ENCODE peak calls at places on chromosomes 2 and 18, in four cellular contexts. I, T, N and B are unnamed samples.

GRCh38 chr2:132256251-132256902 is 94.6 kb upstream of the ANKRD30BL start:
- DNase-seq in I (no peak), T (no peak), N (no peak), B (no peak)

GRCh38 chr2:115163572-115163971 is 721.1 kb downstream of the DPP10 start:
- DNase-seq in N (no peak), T (no peak), I (no peak), B (no peak)

GRCh38 chr2:100986157-100986556 is 15.9 kb upstream of the RPL31 start:
- DNase-seq in T (no peak), N (no peak), I (no peak), B (no peak)

GRCh38 chr2:160582481-160583161 is 89.0 kb upstream of the RBMS1 start:
- DNase-seq in T (peak), N (no peak), I (peak), B (no peak)

GRCh38 chr18:79616651-79617518 is 62.7 kb upstream of the CTDP1 start:
- DNase-seq in T (peak), I (no peak), N (no peak), B (no peak)

GRCh38 chr2:128727914-128728313 is 409.2 kb upstream of the HS6ST1 start:
- DNase-seq in I (peak), N (no peak), T (peak), B (peak)

GRCh38 chr2:103959174-103960125 is 894.5 kb upstream of the POU3F3 start:
- DNase-seq in I (no peak), T (peak), N (peak), B (no peak)

GRCh38 chr2:111031546-111032484 is 88.9 kb upstream of the BCL2L11 start:
- DNase-seq in T (no peak), I (no peak), N (no peak), B (no peak)

GRCh38 chr2:111186933-111187332 is 66.2 kb downstream of the BCL2L11 start:
- DNase-seq in I (no peak), T (no peak), N (no peak), B (no peak)

GRCh38 chr18:49167084-49167483 is 216.3 kb upstream of the SMAD7 start:
- DNase-seq in T (no peak), N (no peak), I (no peak), B (no peak)

GRCh38 chr2:238003234-238004032 is 36.6 kb downstream of the UBE2F start:
- DNase-seq in I (no peak), N (no peak), T (no peak), B (no peak)

DNA sequence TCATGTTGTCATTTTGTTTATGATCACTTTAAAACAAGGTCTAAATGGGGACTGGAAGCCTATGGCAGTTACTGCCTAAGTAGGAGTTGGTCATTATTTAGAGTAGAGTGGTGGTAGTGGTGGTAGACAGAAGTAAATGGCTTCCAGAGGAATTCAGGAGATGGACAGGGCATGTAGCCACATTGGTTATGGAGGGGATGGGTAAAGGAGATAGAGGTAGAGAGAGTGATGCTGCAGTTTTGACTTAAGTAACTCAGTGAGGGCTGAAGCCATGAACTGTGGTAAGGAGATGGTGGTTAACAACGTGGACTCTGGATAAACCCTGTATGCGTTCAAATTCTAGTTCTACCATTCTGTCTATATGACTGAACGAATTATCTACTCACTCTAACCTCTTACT is 61.6 kb upstream of the NOSTRIN start:
- DNase-seq in N (no peak), I (no peak), T (no peak), B (no peak)
- H3K27ac ChIP-seq in N (no peak), I (no peak), T (no peak), B (no peak)

GRCh38 chr2:197261808-197262226 is 48.8 kb downstream of the ANKRD44 start:
- DNase-seq in T (peak), I (no peak), N (no peak), B (no peak)
- H3K27ac ChIP-seq in T (no peak), I (no peak), N (no peak), B (no peak)

GRCh38 chr2:60552851-60553495 is 481 bp downstream of the BCL11A start:
- DNase-seq in I (no peak), T (no peak), N (no peak), B (no peak)
- H3K27ac ChIP-seq in I (no peak), T (no peak), N (no peak), B (peak)

DNA sequence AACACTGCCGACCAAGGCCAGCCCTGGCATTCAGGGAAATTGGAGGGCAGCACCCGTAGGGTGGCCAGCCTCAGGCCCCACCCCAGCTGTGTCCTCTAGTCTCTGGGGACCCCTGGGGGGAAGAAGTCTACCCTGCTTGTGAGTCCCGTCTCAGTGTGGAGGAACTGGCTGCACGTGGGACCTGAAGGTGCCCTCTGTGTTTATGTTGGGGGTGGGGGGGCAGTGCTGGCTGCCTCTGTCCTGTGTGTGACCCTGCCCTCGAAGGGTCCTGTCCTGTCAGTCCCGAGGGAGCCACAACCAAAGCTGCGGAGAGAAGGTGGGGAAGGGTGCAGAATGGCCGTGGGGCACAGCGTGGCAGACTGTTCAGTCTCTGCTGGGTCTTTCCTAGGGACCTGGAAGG is 33.5 kb upstream of the SLC35F6 start:
- DNase-seq in T (no peak), N (no peak), I (no peak), B (no peak)
- H3K27ac ChIP-seq in T (no peak), N (no peak), I (no peak), B (no peak)

DNA sequence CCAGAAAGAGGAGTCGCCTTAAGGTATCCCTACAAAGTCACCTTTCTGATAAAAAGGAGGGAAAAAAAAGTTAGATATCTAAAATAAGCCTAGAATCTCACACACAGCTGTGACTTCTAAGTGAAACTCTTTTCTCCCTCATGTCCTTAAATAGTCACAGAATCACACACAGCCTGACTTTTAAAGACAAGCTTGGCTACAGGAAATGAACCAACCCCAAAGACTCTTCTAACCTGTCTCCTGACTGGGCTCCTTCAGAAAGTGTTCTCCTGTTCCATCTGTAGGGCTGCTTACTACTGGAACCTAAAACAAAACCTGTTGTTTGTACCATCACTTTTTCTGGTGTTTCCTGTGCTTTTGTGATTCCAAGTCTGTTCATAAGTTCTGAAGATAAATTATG is 62.7 kb upstream of the NRP2 start:
- DNase-seq in I (no peak), N (no peak), T (no peak), B (no peak)
- H3K27ac ChIP-seq in I (no peak), N (no peak), T (no peak), B (no peak)

DNA sequence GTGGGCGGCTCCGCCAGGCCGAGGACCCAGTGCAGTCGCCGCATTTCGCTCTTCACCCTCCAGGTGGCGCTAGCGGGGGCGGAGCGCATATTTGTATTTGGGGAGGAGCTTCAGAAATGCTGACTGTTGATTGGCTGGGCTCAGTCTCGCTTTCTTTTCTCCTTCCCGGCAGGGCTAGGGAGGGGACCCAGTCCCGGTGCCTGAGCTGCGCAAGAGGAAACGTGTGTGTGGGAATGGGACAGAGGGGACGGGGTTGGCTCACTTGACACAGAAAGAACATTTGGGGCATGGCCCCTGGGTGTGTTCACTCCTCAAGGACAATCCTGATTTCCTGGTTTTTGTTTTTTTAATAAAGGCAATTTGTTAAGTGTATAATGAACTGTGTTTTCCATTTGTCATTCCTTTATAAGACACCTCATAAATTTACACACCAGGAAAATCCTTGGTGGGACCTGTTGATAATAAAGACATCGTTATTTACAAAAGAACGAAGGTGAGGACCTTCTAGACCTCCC is 20.4 kb upstream of the DNMT3A start:
- DNase-seq in T (peak), I (peak), N (peak), B (peak)
- H3K27ac ChIP-seq in T (no peak), I (no peak), N (peak), B (peak)

GRCh38 chr2:108586631-108587030 is 52.4 kb downstream of the LIMS1 start:
- DNase-seq in T (no peak), I (no peak), N (no peak), B (no peak)
- H3K27ac ChIP-seq in T (peak), I (peak), N (no peak), B (peak)

GRCh38 chr2:207012461-207012860 is 73.1 kb downstream of the CPO start:
- DNase-seq in I (no peak), T (peak), N (no peak), B (peak)
- H3K27ac ChIP-seq in I (no peak), T (no peak), N (no peak), B (peak)

GRCh38 chr18:23811176-23811575 is 121.9 kb downstream of the LAMA3 start:
- DNase-seq in T (no peak), N (no peak), I (no peak), B (no peak)
- H3K27ac ChIP-seq in T (no peak), N (no peak), I (no peak), B (no peak)